ENCODE peak calls at places on chromosomes 12 and 14, in four cellular contexts. D, F, Q and U are unnamed samples.

GRCh38 chr12:48334807-48335206 is 15.9 kb downstream of the ZNF641 start:
- DNase-seq in F (no peak), Q (no peak), D (no peak), U (no peak)

GRCh38 chr14:99571303-99571986 is 32.6 kb downstream of the CCDC85C start:
- DNase-seq in D (peak), F (no peak), Q (no peak), U (no peak)

GRCh38 chr12:102631274-102631673 is 150.9 kb upstream of the IGF1 start:
- DNase-seq in Q (no peak), D (no peak), F (no peak), U (no peak)

GRCh38 chr12:53223391-53224267 is 8.4 kb downstream of the RARG start:
- DNase-seq in D (no peak), F (peak), Q (no peak), U (no peak)

GRCh38 chr12:3931206-3931605 is 58.0 kb upstream of the PARP11 start:
- DNase-seq in F (no peak), Q (no peak), D (no peak), U (no peak)

GRCh38 chr12:2263921-2264320 is 211.1 kb downstream of the CACNA1C start:
- DNase-seq in F (no peak), Q (no peak), D (no peak), U (no peak)

GRCh38 chr12:99043319-99043914 is 398.3 kb downstream of the APAF1 start:
- DNase-seq in F (peak), D (peak), Q (peak), U (peak)

GRCh38 chr12:92234533-92234932 is 88.9 kb upstream of the BTG1 start:
- DNase-seq in Q (no peak), F (no peak), D (no peak), U (no peak)

GRCh38 chr12:53074999-53075370 is 4.2 kb downstream of the SPRYD3 start:
- DNase-seq in F (no peak), Q (no peak), D (no peak), U (no peak)

GRCh38 chr14:102525213-102526143 is 15.9 kb upstream of the ANKRD9 start:
- DNase-seq in D (peak), F (no peak), Q (no peak), U (peak)

GRCh38 chr14:101194356-101195308 is 291.1 kb upstream of the RTL1 start:
- DNase-seq in F (no peak), D (no peak), Q (no peak), U (no peak)

GRCh38 chr12:79375050-79375449 is 315.7 kb downstream of the PAWR start:
- DNase-seq in D (no peak), F (no peak), Q (no peak), U (no peak)

GRCh38 chr12:25308761-25309160 is 58.0 kb upstream of the KRAS start:
- DNase-seq in Q (no peak), F (no peak), D (no peak), U (no peak)

DNA sequence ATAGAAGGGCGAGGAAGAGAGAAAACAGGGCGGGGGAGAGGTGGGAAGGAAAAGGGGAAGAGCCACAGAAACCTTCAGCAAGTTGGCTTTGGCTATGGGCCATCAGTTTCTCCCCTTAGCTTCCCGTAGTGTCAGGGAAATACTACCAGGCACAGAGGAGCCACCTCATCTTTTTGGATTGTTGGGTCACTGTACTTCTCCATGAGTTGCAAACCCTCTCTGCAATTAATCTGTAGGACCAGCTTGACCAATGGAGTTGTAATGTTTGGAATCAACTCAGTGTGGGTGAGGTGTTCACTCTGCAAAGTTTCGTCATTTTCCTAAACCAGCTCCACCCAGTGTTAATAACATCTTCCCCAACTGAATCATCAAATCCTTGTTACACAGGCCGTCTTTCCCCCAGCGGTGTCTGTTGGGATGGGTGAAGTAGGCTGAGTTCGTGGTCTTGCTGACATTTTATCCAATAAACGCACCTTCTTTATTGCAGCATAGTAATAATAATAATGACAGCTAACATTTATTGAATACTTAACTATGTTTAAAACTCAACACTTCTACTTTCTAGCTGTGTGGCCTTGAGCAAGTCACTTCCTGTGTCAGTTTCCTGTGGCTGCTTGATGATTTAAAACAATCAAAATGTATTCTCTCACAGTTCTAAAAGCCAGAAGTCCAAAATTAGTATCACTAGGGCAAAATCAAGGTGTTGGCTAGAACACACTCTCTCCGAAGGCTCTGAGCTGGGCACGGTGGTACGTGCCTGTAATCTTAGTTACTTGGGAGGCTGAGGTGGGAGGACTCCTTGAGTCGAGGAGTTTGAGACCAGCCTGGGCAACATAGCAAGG is 8.1 kb upstream of the GLTP start:
- DNase-seq in F (no peak), Q (no peak), D (no peak), U (no peak)
- TF ChIP-seq POLR2AphosphoS5 in F (no peak), Q (no peak), D (no peak), U (no peak)

GRCh38 chr12:122208073-122208820 is 4.7 kb downstream of the B3GNT4 start:
- DNase-seq in Q (no peak), D (no peak), F (no peak), U (no peak)
- TF ChIP-seq POLR2AphosphoS5 in Q (no peak), D (no peak), F (no peak), U (no peak)

DNA sequence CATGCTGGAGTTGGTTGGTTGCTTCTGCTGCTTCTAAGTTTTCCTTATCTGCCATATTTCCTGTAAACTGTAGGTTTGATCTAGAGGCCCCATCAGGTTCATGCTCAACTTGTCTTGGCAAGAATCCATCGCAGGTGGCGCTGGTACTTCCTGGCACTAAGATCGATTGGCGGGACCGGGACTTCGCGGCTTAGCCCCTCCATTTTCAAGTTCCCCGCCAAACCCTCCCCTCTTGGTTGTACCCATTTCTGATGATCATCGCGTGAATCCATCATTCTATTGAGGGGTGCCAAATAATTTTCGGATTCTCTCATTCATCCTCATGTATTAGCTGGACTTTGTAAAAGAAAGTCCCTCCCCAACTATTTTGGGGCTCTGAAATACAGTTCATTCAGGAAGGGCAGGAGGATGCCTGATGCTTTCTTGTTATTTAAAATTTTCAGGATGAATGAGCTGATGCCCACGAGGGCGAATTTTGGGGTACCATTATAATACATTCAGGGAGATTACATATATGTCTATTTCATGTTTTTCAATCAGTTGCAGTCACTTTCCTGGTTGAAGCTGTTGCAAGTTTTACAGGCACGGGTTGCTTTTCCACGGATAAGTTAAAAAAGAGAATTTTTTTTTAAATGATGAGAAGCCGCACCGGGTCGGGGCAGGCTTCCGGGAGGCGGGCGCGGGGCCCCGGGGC is 424 bp upstream of the BRI3BP start:
- DNase-seq in Q (no peak), D (peak), F (peak), U (peak)
- TF ChIP-seq POLR2AphosphoS5 in Q (no peak), D (peak), F (no peak), U (no peak)

GRCh38 chr12:6929806-6930452 is 2.2 kb downstream of the ATN1 start:
- DNase-seq in F (no peak), D (no peak), Q (no peak), U (no peak)

GRCh38 chr12:6927999-6928702 is 392 bp downstream of the ATN1 start:
- DNase-seq in F (peak), D (no peak), Q (peak), U (no peak)

GRCh38 chr12:6925543-6926279 is 2.0 kb upstream of the ATN1 start:
- DNase-seq in F (peak), Q (no peak), D (peak), U (no peak)

GRCh38 chr12:6927379-6927991 is at the start of gene ATN1:
- DNase-seq in F (peak), Q (peak), D (peak), U (no peak)

DNA sequence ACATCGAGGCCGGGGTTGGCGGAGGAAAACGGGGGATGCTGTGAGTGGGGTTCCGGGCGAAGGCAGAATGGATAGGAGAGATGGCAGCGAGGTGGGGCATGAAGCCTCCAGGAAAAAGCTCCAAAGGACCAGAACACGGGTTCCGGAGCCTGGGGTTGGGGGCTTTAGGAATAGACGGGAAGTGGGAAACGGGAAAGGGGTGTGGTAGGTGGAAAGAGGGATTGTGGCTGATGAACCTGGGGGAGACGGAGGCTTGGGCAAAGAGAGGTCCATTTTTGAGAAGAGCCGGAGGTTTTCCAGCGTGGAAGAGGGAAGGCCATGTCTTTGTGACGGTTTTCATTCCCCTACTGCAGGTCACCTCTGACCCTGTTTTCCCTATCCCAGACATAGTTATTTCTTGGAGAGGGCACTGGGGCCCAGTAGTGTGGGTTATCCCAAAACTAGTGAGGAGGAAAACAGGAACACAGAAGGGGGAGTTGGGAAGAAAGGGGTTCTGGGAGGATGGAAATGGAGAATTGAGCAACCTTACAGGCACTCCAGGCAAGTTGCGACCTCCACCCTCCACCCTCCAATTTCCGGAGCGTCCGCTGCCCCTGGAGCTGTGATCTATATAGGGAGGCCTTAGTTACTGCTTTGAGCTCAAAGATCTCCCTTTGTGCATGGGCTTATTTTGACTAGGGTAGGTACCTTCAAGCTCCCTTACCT is 1.1 kb downstream of the ATN1 start:
- DNase-seq in Q (no peak), D (no peak), F (no peak), U (no peak)
- TF ChIP-seq POLR2AphosphoS5 in Q (no peak), D (no peak), F (no peak), U (no peak)

DNA sequence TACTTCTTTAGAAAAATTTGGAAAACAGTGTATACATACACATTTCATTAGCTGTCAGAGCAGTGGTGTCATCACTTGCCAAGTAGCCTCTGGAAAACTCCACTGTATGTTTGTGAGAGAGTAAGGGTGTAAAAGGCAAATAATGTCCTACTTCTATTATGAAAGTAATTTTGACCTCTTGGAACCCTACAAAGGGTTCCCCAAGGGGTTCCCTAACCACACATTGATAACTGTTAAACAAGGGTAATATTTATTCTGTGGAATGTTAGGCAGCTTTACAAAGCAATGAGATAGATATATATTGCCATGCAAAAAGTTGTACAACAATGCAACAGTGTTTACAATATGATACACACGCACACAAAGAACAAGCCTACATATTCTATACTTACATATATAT is 18.6 kb upstream of the DHRS2 start:
- DNase-seq in D (no peak), F (no peak), Q (no peak), U (no peak)
- TF ChIP-seq POLR2AphosphoS5 in D (no peak), F (no peak), Q (no peak), U (no peak)

GRCh38 chr14:52954346-52955214 is 3.7 kb upstream of the FERMT2 start:
- DNase-seq in Q (no peak), F (no peak), D (no peak), U (no peak)
- TF ChIP-seq POLR2AphosphoS5 in Q (peak), F (no peak), D (no peak), U (no peak)